ENCODE peak calls at places on chromosomes 13 and 19, in five cellular contexts. Z is Calu3, Q is LoVo, P is bronchial epithelial cell, K is sciatic nerve. I is an unnamed sample.

GRCh38 chr19:33194884-33195710 is 967 bp downstream of the LRP3 start:
- DNase-seq in Z (no peak), Q (peak), P (no peak), K (no peak), I (no peak)

GRCh38 chr13:94641432-94641941 is 39.8 kb downstream of the GPR180 start:
- DNase-seq in Z (no peak), Q (no peak), P (peak), K (no peak), I (no peak)

GRCh38 chr13:73388586-73388985 is 329.8 kb downstream of the KLF5 start:
- DNase-seq in Z (no peak), Q (no peak), P (no peak), K (no peak), I (no peak)

GRCh38 chr13:98653471-98653985 is 76.6 kb upstream of the STK24 start:
- DNase-seq in Z (peak), Q (peak), P (peak), K (peak), I (peak)

GRCh38 chr19:58538257-58539168 is 5.4 kb upstream of the TRIM28 start:
- DNase-seq in Z (peak), Q (no peak), P (no peak), K (no peak), I (no peak)

GRCh38 chr13:112248909-112249592 is 127.1 kb upstream of the SPACA7 start:
- DNase-seq in Z (no peak), Q (no peak), P (no peak), K (no peak), I (no peak)

GRCh38 chr13:44758595-44759221 is 182.6 kb upstream of the TSC22D1 start:
- DNase-seq in Z (peak), Q (peak), P (peak), K (no peak), I (no peak)

GRCh38 chr19:48698046-48698445 is 2.3 kb downstream of the FUT2 start:
- DNase-seq in Z (peak), Q (peak), P (peak), K (no peak), I (no peak)

GRCh38 chr19:3110126-3110825 is 16.1 kb downstream of the GNA11 start:
- DNase-seq in Z (no peak), Q (no peak), P (no peak), K (no peak), I (no peak)

GRCh38 chr19:13154911-13155471 is 4.8 kb downstream of the IER2 start:
- DNase-seq in Z (peak), Q (peak), P (peak), K (peak), I (no peak)

GRCh38 chr19:55670280-55671053 is 4.6 kb upstream of the EPN1 start:
- DNase-seq in Z (no peak), Q (no peak), P (no peak), K (no peak), I (no peak)

GRCh38 chr19:34962281-34962944 is 1.6 kb downstream of the ZNF792 start:
- DNase-seq in Z (no peak), Q (no peak), P (no peak), K (no peak), I (no peak)

GRCh38 chr19:11814707-11815050 is 606 bp downstream of the ZNF440 start:
- DNase-seq in Z (peak), Q (peak), P (peak), K (no peak), I (no peak)

GRCh38 chr13:79503069-79503468 is 22.1 kb downstream of the NDFIP2 start:
- DNase-seq in Z (no peak), Q (no peak), P (no peak), K (no peak), I (no peak)

GRCh38 chr13:45055902-45056648 is 64.2 kb upstream of the GTF2F2 start:
- DNase-seq in Z (no peak), Q (peak), P (peak), K (peak), I (peak)

GRCh38 chr13:49399801-49400472 is 43.9 kb downstream of the CAB39L start:
- DNase-seq in Z (no peak), Q (peak), P (no peak), K (no peak), I (no peak)

GRCh38 chr13:50244913-50245574 is 229.8 kb downstream of the KCNRG start:
- DNase-seq in Z (peak), Q (peak), P (peak), K (no peak), I (no peak)

GRCh38 chr19:912181-913079 is 589 bp downstream of the R3HDM4 start:
- DNase-seq in Z (peak), Q (no peak), P (no peak), K (no peak), I (no peak)

GRCh38 chr19:16919496-16919895 is 30.7 kb downstream of the F2RL3 start:
- DNase-seq in Z (no peak), Q (no peak), P (no peak), K (no peak), I (no peak)

GRCh38 chr19:33724021-33724722 is 72.5 kb upstream of the KCTD15 start:
- DNase-seq in Z (no peak), Q (no peak), P (no peak), K (no peak), I (no peak)

GRCh38 chr13:98143157-98143553 is 261 bp downstream of the FARP1 start:
- DNase-seq in Z (no peak), Q (no peak), P (no peak), K (no peak), I (no peak)

GRCh38 chr13:112143046-112143752 is 76.2 kb downstream of the SOX1 start:
- DNase-seq in Z (no peak), Q (no peak), P (no peak), K (no peak), I (no peak)

GRCh38 chr13:35526577-35526976 is 50.1 kb upstream of the MAB21L1 start:
- DNase-seq in Z (no peak), Q (no peak), P (no peak), K (no peak), I (no peak)

GRCh38 chr19:39858541-39858940 is 12.4 kb upstream of the FBL start:
- DNase-seq in Z (no peak), Q (no peak), P (peak), K (no peak), I (no peak)

GRCh38 chr13:47796816-47797215 is 204.3 kb downstream of the SUCLA2 start:
- DNase-seq in Z (no peak), Q (no peak), P (no peak), K (no peak), I (no peak)

GRCh38 chr13:41621716-41622508 is 164.6 kb downstream of the RGCC start:
- DNase-seq in Z (no peak), Q (no peak), P (no peak), K (no peak), I (no peak)

GRCh38 chr13:99958402-99959126 is 13.0 kb downstream of the ZIC5 start:
- DNase-seq in Z (no peak), Q (no peak), P (no peak), K (no peak), I (no peak)

GRCh38 chr19:47509973-47510372 is 4.9 kb downstream of the NAPA start:
- DNase-seq in Z (no peak), Q (no peak), P (peak), K (no peak), I (peak)

GRCh38 chr19:16324064-16324383 is 602 bp upstream of the KLF2 start:
- DNase-seq in Z (no peak), Q (no peak), P (no peak), K (no peak), I (no peak)

GRCh38 chr13:76798037-76798436 is 88.2 kb downstream of the KCTD12 start:
- DNase-seq in Z (no peak), Q (no peak), P (no peak), K (no peak), I (no peak)

GRCh38 chr13:48161530-48162179 is 66.8 kb upstream of the MED4 start:
- DNase-seq in Z (no peak), Q (no peak), P (no peak), K (peak), I (peak)

GRCh38 chr19:815079-815774 is 6.5 kb downstream of the PLPPR3 start:
- DNase-seq in Z (no peak), Q (no peak), P (no peak), K (no peak), I (no peak)

GRCh38 chr13:72144625-72145024 is 277.6 kb upstream of the DACH1 start:
- DNase-seq in Z (no peak), Q (no peak), P (peak), K (no peak), I (no peak)

GRCh38 chr19:4474504-4475136 is 2.5 kb downstream of the HDGFL2 start:
- DNase-seq in Z (no peak), Q (no peak), P (peak), K (no peak), I (peak)

GRCh38 chr19:48461651-48461981 is 6.2 kb downstream of the KCNJ14 start:
- DNase-seq in Z (no peak), Q (no peak), P (no peak), K (no peak), I (no peak)

GRCh38 chr19:1769645-1769985 is 16.3 kb downstream of the ONECUT3 start:
- DNase-seq in Z (no peak), Q (no peak), P (no peak), K (no peak), I (no peak)

GRCh38 chr13:44140146-44140545 is 233.5 kb upstream of the SERP2 start:
- DNase-seq in Z (no peak), Q (no peak), P (no peak), K (no peak), I (no peak)

GRCh38 chr13:31049833-31050232 is 111.9 kb downstream of the HSPH1 start:
- DNase-seq in Z (no peak), Q (no peak), P (no peak), K (no peak), I (no peak)